ENCODE peak calls at places on chromosome 3, in eight cellular contexts. One of them, this sample, is unnamed.

GRCh38 chr3:19173945-19174344 is 25.6 kb downstream of the KCNH8 start:
- DNase-seq in Peyer's patch: no peak
- DNase-seq in uterus: no peak
- DNase-seq in body of pancreas: no peak
- DNase-seq in heart left ventricle: no peak
- DNase-seq in ovary: no peak
- DNase-seq in H54: no peak
- DNase-seq in testis: no peak
- DNase-seq in this sample: no peak

GRCh38 chr3:129323651-129324294 is 45.1 kb downstream of the HMCES start:
- DNase-seq in Peyer's patch: peak
- DNase-seq in H54: no peak
- DNase-seq in uterus: no peak
- DNase-seq in heart left ventricle: no peak
- DNase-seq in body of pancreas: no peak
- DNase-seq in testis: no peak
- DNase-seq in ovary: no peak
- DNase-seq in this sample: peak

GRCh38 chr3:32472716-32473115 is 29.9 kb downstream of the CMTM6 start:
- DNase-seq in body of pancreas: no peak
- DNase-seq in ovary: no peak
- DNase-seq in testis: no peak
- DNase-seq in heart left ventricle: no peak
- DNase-seq in Peyer's patch: no peak
- DNase-seq in H54: no peak
- DNase-seq in uterus: no peak
- DNase-seq in this sample: no peak

GRCh38 chr3:97810779-97811390 is 10.9 kb upstream of the CRYBG3 start:
- DNase-seq in body of pancreas: no peak
- DNase-seq in ovary: no peak
- DNase-seq in testis: no peak
- DNase-seq in uterus: no peak
- DNase-seq in Peyer's patch: no peak
- DNase-seq in heart left ventricle: no peak
- DNase-seq in H54: no peak
- DNase-seq in this sample: no peak

GRCh38 chr3:61078016-61078415 is 173.2 kb downstream of the FHIT start:
- DNase-seq in testis: no peak
- DNase-seq in body of pancreas: no peak
- DNase-seq in H54: no peak
- DNase-seq in Peyer's patch: no peak
- DNase-seq in ovary: no peak
- DNase-seq in uterus: no peak
- DNase-seq in heart left ventricle: no peak
- DNase-seq in this sample: no peak

GRCh38 chr3:69203631-69204314 is 81.4 kb upstream of the LMOD3 start:
- DNase-seq in heart left ventricle: no peak
- DNase-seq in H54: no peak
- DNase-seq in Peyer's patch: no peak
- DNase-seq in ovary: no peak
- DNase-seq in uterus: no peak
- DNase-seq in testis: no peak
- DNase-seq in body of pancreas: no peak
- DNase-seq in this sample: no peak

GRCh38 chr3:113594066-113594465 is 61.7 kb downstream of the SIDT1 start:
- DNase-seq in ovary: no peak
- DNase-seq in body of pancreas: no peak
- DNase-seq in testis: no peak
- DNase-seq in uterus: no peak
- DNase-seq in H54: no peak
- DNase-seq in Peyer's patch: no peak
- DNase-seq in heart left ventricle: no peak
- DNase-seq in this sample: no peak

GRCh38 chr3:4083225-4084015 is 219.7 kb upstream of the SETMAR start:
- DNase-seq in H54: no peak
- DNase-seq in heart left ventricle: no peak
- DNase-seq in ovary: no peak
- DNase-seq in Peyer's patch: no peak
- DNase-seq in testis: no peak
- DNase-seq in uterus: no peak
- DNase-seq in body of pancreas: no peak
- DNase-seq in this sample: peak

GRCh38 chr3:129686941-129687340 is 80.5 kb upstream of the PLXND1 start:
- DNase-seq in uterus: no peak
- DNase-seq in H54: no peak
- DNase-seq in Peyer's patch: no peak
- DNase-seq in ovary: no peak
- DNase-seq in body of pancreas: peak
- DNase-seq in testis: no peak
- DNase-seq in heart left ventricle: no peak
- DNase-seq in this sample: peak

GRCh38 chr3:41259449-41260062 is 60.3 kb downstream of the CTNNB1 start:
- DNase-seq in uterus: no peak
- DNase-seq in heart left ventricle: no peak
- DNase-seq in ovary: no peak
- DNase-seq in Peyer's patch: no peak
- DNase-seq in H54: no peak
- DNase-seq in testis: no peak
- DNase-seq in body of pancreas: no peak
- DNase-seq in this sample: no peak

GRCh38 chr3:177478170-177478859 is 281.0 kb upstream of the TBL1XR1 start:
- DNase-seq in Peyer's patch: no peak
- DNase-seq in testis: peak
- DNase-seq in heart left ventricle: peak
- DNase-seq in uterus: peak
- DNase-seq in H54: peak
- DNase-seq in ovary: no peak
- DNase-seq in body of pancreas: peak
- DNase-seq in this sample: no peak

GRCh38 chr3:18302517-18302916 is 122.6 kb downstream of the SATB1 start:
- DNase-seq in ovary: no peak
- DNase-seq in heart left ventricle: no peak
- DNase-seq in H54: no peak
- DNase-seq in uterus: no peak
- DNase-seq in Peyer's patch: no peak
- DNase-seq in testis: no peak
- DNase-seq in body of pancreas: no peak
- DNase-seq in this sample: no peak

GRCh38 chr3:42653560-42654330 is at the start of gene ZBTB47:
- DNase-seq in heart left ventricle: peak
- DNase-seq in body of pancreas: peak
- DNase-seq in testis: no peak
- DNase-seq in H54: no peak
- DNase-seq in uterus: peak
- DNase-seq in Peyer's patch: peak
- DNase-seq in ovary: peak
- DNase-seq in this sample: no peak

GRCh38 chr3:142844339-142844977 is 44.4 kb downstream of the PCOLCE2 start:
- DNase-seq in Peyer's patch: no peak
- DNase-seq in ovary: no peak
- DNase-seq in H54: no peak
- DNase-seq in uterus: no peak
- DNase-seq in heart left ventricle: no peak
- DNase-seq in body of pancreas: no peak
- DNase-seq in testis: no peak
- DNase-seq in this sample: peak

GRCh38 chr3:82000773-82001172 is 239.3 kb upstream of the GBE1 start:
- DNase-seq in H54: no peak
- DNase-seq in Peyer's patch: no peak
- DNase-seq in ovary: no peak
- DNase-seq in heart left ventricle: no peak
- DNase-seq in body of pancreas: peak
- DNase-seq in uterus: no peak
- DNase-seq in testis: no peak
- DNase-seq in this sample: no peak

GRCh38 chr3:71744738-71745137 is 8.9 kb upstream of the GPR27 start:
- DNase-seq in Peyer's patch: no peak
- DNase-seq in uterus: no peak
- DNase-seq in testis: no peak
- DNase-seq in H54: no peak
- DNase-seq in heart left ventricle: no peak
- DNase-seq in ovary: no peak
- DNase-seq in body of pancreas: no peak
- DNase-seq in this sample: no peak

GRCh38 chr3:175150812-175151411 is 291.8 kb downstream of the NAALADL2 start:
- DNase-seq in body of pancreas: no peak
- DNase-seq in Peyer's patch: no peak
- DNase-seq in ovary: no peak
- DNase-seq in heart left ventricle: no peak
- DNase-seq in testis: no peak
- DNase-seq in uterus: no peak
- DNase-seq in H54: no peak
- DNase-seq in this sample: no peak

GRCh38 chr3:136409549-136409948 is 159.4 kb downstream of the PCCB start:
- DNase-seq in body of pancreas: no peak
- DNase-seq in H54: no peak
- DNase-seq in heart left ventricle: no peak
- DNase-seq in uterus: no peak
- DNase-seq in Peyer's patch: no peak
- DNase-seq in ovary: no peak
- DNase-seq in testis: no peak
- DNase-seq in this sample: no peak
- TF ChIP-seq POLR2A in body of pancreas: no peak
- TF ChIP-seq POLR2A in H54: no peak
- TF ChIP-seq POLR2A in heart left ventricle: no peak
- TF ChIP-seq POLR2A in uterus: no peak
- TF ChIP-seq POLR2A in Peyer's patch: no peak
- TF ChIP-seq POLR2A in ovary: no peak
- TF ChIP-seq POLR2A in testis: no peak
- TF ChIP-seq POLR2A in this sample: no peak

DNA sequence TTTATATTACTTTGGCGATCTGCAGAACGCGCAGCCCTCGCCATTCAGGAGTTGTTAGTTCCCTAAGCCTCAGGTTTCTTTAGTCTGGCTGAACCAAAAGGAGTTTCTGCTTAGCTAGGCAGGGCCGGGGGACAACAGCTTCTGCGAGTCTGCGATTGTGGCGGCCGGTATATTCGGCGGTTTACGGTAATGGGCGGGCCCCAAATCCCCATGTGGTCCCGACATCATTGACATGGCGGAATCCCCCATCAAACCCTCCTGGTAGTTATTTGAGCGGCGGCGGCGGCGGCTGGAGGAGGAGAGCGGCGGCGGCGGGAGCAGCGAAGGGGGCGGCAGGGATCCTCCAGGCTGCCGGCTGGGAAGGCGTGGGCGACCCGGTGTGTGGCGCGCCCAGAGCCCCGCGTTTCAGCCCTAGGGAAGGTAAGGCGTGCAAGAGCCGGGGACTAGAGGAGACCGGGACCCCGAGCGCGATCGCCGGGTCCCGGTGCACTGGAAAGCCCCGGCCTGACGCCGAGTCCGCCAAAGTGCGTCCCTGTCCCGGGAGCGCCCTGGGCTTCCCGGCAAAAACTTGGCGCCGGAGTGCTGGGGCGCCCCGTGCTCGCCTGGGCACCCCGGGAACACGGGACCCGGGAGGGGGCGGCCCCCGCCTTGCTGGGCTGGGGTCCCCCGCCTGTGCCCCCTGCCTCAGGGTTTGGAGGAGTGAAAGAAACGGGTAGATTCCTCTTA is at the start of gene FNDC3B:
- DNase-seq in body of pancreas: peak
- DNase-seq in heart left ventricle: peak
- DNase-seq in uterus: peak
- DNase-seq in Peyer's patch: peak
- DNase-seq in H54: peak
- DNase-seq in ovary: peak
- DNase-seq in testis: peak
- DNase-seq in this sample: peak
- TF ChIP-seq POLR2A in body of pancreas: peak
- TF ChIP-seq POLR2A in heart left ventricle: peak
- TF ChIP-seq POLR2A in uterus: peak
- TF ChIP-seq POLR2A in Peyer's patch: peak
- TF ChIP-seq POLR2A in H54: peak
- TF ChIP-seq POLR2A in ovary: peak
- TF ChIP-seq POLR2A in testis: no peak
- TF ChIP-seq POLR2A in this sample: peak

DNA sequence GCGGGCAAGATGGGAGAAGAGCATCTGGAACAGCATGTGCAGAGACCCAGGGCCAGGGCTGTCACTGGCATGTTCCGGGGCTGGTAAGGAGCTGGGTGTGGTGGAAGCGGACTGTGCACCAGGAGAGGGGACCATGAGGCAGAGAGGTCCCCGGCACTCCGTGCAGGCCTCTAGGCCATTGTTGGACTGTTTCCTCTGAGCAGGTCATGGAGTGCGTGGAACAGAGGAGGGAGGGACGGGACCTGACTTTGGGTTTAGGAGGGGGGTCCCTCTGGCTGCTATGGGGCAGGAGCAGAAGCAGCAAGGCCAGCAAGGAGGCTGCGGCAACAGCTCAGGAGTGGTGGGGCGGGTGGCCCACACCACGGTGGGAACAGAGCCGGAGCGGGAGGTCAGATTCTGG is 47.1 kb downstream of the TPRA1 start:
- DNase-seq in heart left ventricle: no peak
- DNase-seq in Peyer's patch: no peak
- DNase-seq in testis: no peak
- DNase-seq in body of pancreas: no peak
- DNase-seq in ovary: no peak
- DNase-seq in H54: no peak
- DNase-seq in uterus: no peak
- DNase-seq in this sample: no peak
- TF ChIP-seq POLR2A in heart left ventricle: no peak
- TF ChIP-seq POLR2A in Peyer's patch: no peak
- TF ChIP-seq POLR2A in testis: no peak
- TF ChIP-seq POLR2A in body of pancreas: no peak
- TF ChIP-seq POLR2A in ovary: no peak
- TF ChIP-seq POLR2A in H54: no peak
- TF ChIP-seq POLR2A in uterus: no peak
- TF ChIP-seq POLR2A in this sample: no peak

DNA sequence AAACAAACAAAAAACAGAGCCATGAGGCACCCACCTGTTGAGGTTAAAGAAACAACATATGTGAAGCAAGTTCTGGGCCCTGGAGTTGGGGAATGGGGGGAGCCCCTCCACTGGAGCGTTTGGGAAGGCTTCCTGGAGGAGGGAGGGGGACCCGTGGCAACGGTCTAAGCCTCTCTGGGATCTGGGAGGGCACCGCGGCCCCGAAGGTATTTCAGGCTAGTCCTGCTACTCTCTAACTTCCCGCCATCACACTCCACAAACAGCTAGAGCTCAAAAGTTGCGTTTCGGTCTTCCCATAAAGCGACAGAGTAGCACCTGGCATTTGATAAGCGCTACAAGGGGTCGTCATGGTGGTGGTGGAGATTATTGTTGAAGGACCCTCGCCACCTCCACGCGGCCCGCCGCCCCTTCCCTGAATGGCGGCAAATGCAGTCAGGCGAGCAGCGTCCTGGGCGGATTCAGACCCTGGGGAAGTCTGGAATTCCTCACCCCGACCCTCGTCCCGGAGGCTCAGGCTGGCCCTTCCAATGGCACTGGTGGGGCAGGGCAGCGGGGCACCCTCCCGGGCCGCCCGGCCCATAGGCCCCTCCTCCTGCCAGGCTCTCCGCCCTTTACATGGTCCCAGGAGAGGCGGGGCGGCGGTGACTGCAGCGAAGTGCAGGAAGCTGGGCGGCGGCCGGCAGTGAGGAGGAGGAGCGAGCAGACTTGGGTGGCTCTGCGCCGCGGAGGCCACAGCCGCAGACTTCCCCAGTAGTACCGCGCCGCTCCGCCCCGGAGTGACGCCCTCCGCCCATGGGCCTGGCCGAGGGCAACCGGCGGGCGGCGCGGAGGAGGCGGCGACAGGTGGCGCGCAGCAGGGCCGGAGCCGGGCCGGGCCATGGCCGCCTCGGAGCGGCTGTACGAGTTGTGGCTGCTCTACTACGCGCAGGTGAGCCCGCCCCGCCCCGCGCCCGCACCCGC is at the start of gene NBEAL2:
- DNase-seq in testis: peak
- DNase-seq in Peyer's patch: peak
- DNase-seq in uterus: peak
- DNase-seq in body of pancreas: peak
- DNase-seq in ovary: peak
- DNase-seq in heart left ventricle: peak
- DNase-seq in H54: peak
- DNase-seq in this sample: peak
- TF ChIP-seq POLR2A in testis: no peak
- TF ChIP-seq POLR2A in Peyer's patch: peak
- TF ChIP-seq POLR2A in uterus: peak
- TF ChIP-seq POLR2A in body of pancreas: peak
- TF ChIP-seq POLR2A in ovary: peak
- TF ChIP-seq POLR2A in heart left ventricle: peak
- TF ChIP-seq POLR2A in H54: peak
- TF ChIP-seq POLR2A in this sample: peak

This sample was measured in erythroblast.